ENCODE peak calls at places on chromosome 12, in six cellular contexts. C is tibial artery; Y is DND-41; I is iPS DF 6.9; K is CD8-positive, alpha-beta memory T cell; M is pancreas. J is an unnamed sample.
A peak's percentile ranks its signal among the peaks of the same experiment; 100 is the strongest.

GRCh38 chr12:14991069-14991468 is 18.2 kb downstream of the PDE6H start:
- DNase-seq in Y (no peak), K (no peak), M (no peak), C (no peak), I (no peak), J (no peak)

GRCh38 chr12:68259318-68259940 is 6.0 kb upstream of the IL22 start:
- DNase-seq in I (no peak), K (no peak), Y (no peak), C (no peak), M (no peak), J (no peak)

GRCh38 chr12:51076235-51076930 is 7.0 kb downstream of the CSRNP2 start:
- DNase-seq in Y (peak; percentile 74), C (no peak), M (no peak), I (no peak), K (no peak), J (peak; percentile 68)

GRCh38 chr12:13252024-13252423 is 55.5 kb downstream of the EMP1 start:
- DNase-seq in C (no peak), Y (no peak), M (no peak), I (no peak), K (no peak), J (no peak)

GRCh38 chr12:118070650-118071049 is 9.7 kb upstream of the WSB2 start:
- DNase-seq in M (no peak), C (no peak), K (no peak), I (no peak), Y (no peak), J (no peak)

GRCh38 chr12:54287316-54288157 is 7.0 kb downstream of the HNRNPA1 start:
- DNase-seq in I (no peak), Y (no peak), C (no peak), M (no peak), K (no peak), J (no peak)

GRCh38 chr12:108653082-108653516 is 19.4 kb upstream of the SELPLG start:
- DNase-seq in Y (no peak), K (no peak), M (no peak), I (no peak), C (no peak), J (no peak)

GRCh38 chr12:131108171-131108955 is 154.7 kb downstream of the ADGRD1 start:
- DNase-seq in Y (no peak), M (peak; percentile 20), I (no peak), C (no peak), K (no peak), J (no peak)

GRCh38 chr12:52836042-52836466 is 1.9 kb upstream of the KRT79 start:
- DNase-seq in C (no peak), Y (no peak), I (no peak), K (peak; percentile 21), M (no peak), J (no peak)

GRCh38 chr12:109377139-109377685 is 29.5 kb downstream of the MYO1H start:
- DNase-seq in M (no peak), Y (no peak), I (peak; percentile 47), K (no peak), C (no peak), J (no peak)

GRCh38 chr12:124947561-124948398 is 33.3 kb upstream of the UBC start:
- DNase-seq in C (no peak), Y (no peak), I (no peak), K (no peak), M (no peak), J (no peak)

GRCh38 chr12:56164345-56164729 is 6.2 kb downstream of the MYL6 start:
- DNase-seq in M (no peak), K (no peak), C (no peak), I (no peak), Y (no peak), J (no peak)

GRCh38 chr12:104455594-104456416 is 943 bp upstream of the CHST11 start:
- DNase-seq in M (no peak), Y (peak; percentile 49), I (no peak), K (no peak), C (no peak), J (no peak)

GRCh38 chr12:113136128-113136989 is 798 bp upstream of the RASAL1 start:
- DNase-seq in K (peak; percentile 64), I (no peak), C (no peak), Y (peak; percentile 53), M (no peak), J (no peak)

DNA sequence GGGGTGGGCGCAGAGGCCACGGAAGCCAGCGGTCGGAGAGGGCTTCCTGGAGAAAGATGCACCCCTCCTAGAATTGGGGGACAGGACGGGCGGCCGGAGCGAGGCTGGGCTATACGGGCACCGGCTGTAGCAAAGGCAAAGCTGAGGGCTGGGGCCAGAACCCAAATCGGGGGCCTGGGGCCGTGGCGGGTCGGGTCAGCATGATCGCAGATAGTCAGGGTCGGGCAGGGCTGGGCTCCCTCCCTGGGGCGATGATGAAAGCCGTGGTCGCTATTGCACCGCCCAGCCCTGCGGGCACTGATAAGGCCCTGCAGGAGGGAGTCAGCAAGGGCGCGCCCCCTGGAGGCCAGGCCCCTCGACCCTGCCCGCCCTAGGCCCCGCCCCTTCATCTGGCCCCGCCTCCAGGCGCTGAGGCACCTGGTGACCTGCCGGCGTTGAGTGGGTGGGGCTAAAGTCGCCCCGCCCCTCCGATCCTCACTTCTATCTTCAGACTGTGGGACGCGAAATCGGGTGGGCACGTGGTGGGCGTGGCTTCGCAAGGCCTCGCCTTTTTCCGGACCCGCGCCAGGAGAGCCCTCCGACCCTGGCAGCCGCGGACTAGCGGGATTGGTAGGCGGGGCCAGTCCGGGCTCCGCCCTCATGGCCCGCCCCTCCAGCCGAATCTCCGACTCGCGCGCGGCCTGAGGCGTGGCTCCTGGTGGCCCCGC is 421 bp upstream of the SH2B3 start:
- DNase-seq in I (peak; percentile 98), C (peak; percentile 92), M (peak; percentile 100), Y (peak; percentile 99), K (peak; percentile 98), J (peak; percentile 98)
- H3K4me1 ChIP-seq in I (peaks cover 13% of the 10 kb centered on the region), C (peaks cover 68% of the 10 kb centered on the region), M (no peaks in the 10 kb centered on the region), Y (peaks cover 43% of the 10 kb centered on the region), K (peaks cover 61% of the 10 kb centered on the region), J (peaks cover 28% of the 10 kb centered on the region)

GRCh38 chr12:123111498-123112165 is 39.3 kb downstream of the PITPNM2 start:
- DNase-seq in I (no peak), Y (no peak), C (no peak), K (no peak), M (no peak), J (peak; percentile 22)

GRCh38 chr12:123118397-123118945 is 32.4 kb downstream of the PITPNM2 start:
- DNase-seq in Y (no peak), M (no peak), I (no peak), K (no peak), C (no peak), J (no peak)

GRCh38 chr12:123113038-123113437 is 37.9 kb downstream of the PITPNM2 start:
- DNase-seq in I (no peak), M (no peak), K (no peak), Y (no peak), C (no peak), J (no peak)

GRCh38 chr12:123115409-123116111 is 35.3 kb downstream of the PITPNM2 start:
- DNase-seq in C (peak; percentile 83), K (peak; percentile 53), I (no peak), M (no peak), Y (no peak), J (no peak)

DNA sequence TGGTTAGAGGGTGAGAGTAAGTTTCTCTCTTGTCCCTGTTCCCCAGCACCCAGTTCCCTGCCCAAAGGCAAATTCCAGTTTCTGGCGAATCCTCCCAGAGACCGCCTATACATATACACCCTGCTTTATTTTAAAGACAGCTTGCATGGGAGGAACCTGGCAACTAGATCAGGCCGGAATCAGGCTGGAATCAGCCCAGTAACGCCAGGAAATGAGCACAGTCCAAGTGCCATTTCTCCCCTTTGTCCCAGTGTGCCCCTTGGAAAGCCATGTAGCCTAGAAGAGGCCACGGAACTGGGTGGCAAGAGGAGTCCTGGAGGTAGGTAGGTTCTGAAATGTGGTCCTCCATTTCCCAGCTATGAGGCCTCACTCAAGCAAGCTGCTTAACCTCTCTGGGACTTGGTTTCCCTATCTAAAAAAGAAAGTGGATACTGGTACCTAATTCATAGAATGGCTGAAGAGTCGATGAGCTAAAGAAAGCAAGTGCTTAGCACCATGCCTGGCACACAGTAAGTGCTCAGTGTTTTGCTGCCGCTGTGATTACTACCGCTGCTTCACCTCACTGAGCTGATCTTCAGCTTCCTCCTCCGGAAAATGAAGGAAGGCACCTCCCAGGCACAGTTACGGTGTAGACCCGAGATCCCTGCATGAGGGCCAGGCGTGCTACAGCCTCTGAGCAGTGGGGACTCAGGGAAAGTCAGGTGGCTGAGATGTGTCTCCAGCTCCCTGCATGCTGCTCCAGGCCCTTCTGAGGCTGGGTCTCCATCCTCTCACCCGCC is 36.4 kb downstream of the PITPNM2 start:
- DNase-seq in C (no peak), Y (no peak), K (no peak), M (no peak), I (no peak), J (no peak)
- H3K4me3 ChIP-seq in C (no peak overlapping the region), Y (no peak overlapping the region), K (peak overlapping the region; percentile 5), M (no peak overlapping the region), I (no peak overlapping the region), J (no peak overlapping the region)

GRCh38 chr12:11743748-11744147 is 94.3 kb downstream of the ETV6 start:
- DNase-seq in I (peak; percentile 29), C (no peak), K (no peak), M (no peak), Y (no peak), J (no peak)
- H3K4me1 ChIP-seq in I (peaks cover 4% of the 10 kb centered on the region), C (peaks cover 94% of the 10 kb centered on the region), K (no peaks in the 10 kb centered on the region), M (peaks cover 8% of the 10 kb centered on the region), Y (peaks cover under 1% of the 10 kb centered on the region), J (no peaks in the 10 kb centered on the region)

GRCh38 chr12:132186857-132187620 is 42.8 kb downstream of the NOC4L start:
- DNase-seq in K (no peak), I (no peak), C (no peak), Y (no peak), M (no peak), J (no peak)
- H3K4me3 ChIP-seq in K (peak overlapping the region; percentile 61), I (no peak overlapping the region), C (no peak overlapping the region), Y (no peak overlapping the region), M (no peak overlapping the region), J (no peak overlapping the region)